ENCODE peak calls at places on chromosomes 1 and 21, in ten cellular contexts. One of them, this sample, is unnamed.

GRCh38 chr21:37060296-37060695 is 12.6 kb downstream of the PIGP start:
- DNase-seq in H9: peak
- DNase-seq in SJCRH30: peak
- DNase-seq in NCI-H2081: peak
- DNase-seq in germinal center: no peak
- DNase-seq in GM20000: no peak
- DNase-seq in stimulated activated CD4-positive, alpha-beta T cell treated with anti-CD3 and anti-CD28 coated beads, Interleukin-15, amount 100 ng/mL, for 48 hours: no peak
- DNase-seq in posterior vena cava: peak
- DNase-seq in GM12891: no peak
- DNase-seq in naive thymus-derived CD8-positive, alpha-beta T cell: no peak
- DNase-seq in this sample: peak

GRCh38 chr1:236768601-236769000 is 26.5 kb upstream of the MTR start:
- DNase-seq in H9: no peak
- DNase-seq in SJCRH30: no peak
- DNase-seq in NCI-H2081: no peak
- DNase-seq in germinal center: no peak
- DNase-seq in GM20000: no peak
- DNase-seq in stimulated activated CD4-positive, alpha-beta T cell treated with anti-CD3 and anti-CD28 coated beads, Interleukin-15, amount 100 ng/mL, for 48 hours: no peak
- DNase-seq in posterior vena cava: no peak
- DNase-seq in GM12891: no peak
- DNase-seq in naive thymus-derived CD8-positive, alpha-beta T cell: no peak
- DNase-seq in this sample: no peak

GRCh38 chr1:10451286-10451685 is 1.5 kb downstream of the CORT start:
- DNase-seq in H9: no peak
- DNase-seq in SJCRH30: no peak
- DNase-seq in NCI-H2081: no peak
- DNase-seq in germinal center: no peak
- DNase-seq in GM20000: no peak
- DNase-seq in stimulated activated CD4-positive, alpha-beta T cell treated with anti-CD3 and anti-CD28 coated beads, Interleukin-15, amount 100 ng/mL, for 48 hours: no peak
- DNase-seq in posterior vena cava: no peak
- DNase-seq in GM12891: no peak
- DNase-seq in naive thymus-derived CD8-positive, alpha-beta T cell: no peak
- DNase-seq in this sample: no peak

GRCh38 chr1:218499911-218500310 is 154.8 kb downstream of the TGFB2 start:
- DNase-seq in H9: peak
- DNase-seq in SJCRH30: no peak
- DNase-seq in NCI-H2081: no peak
- DNase-seq in germinal center: no peak
- DNase-seq in GM20000: no peak
- DNase-seq in stimulated activated CD4-positive, alpha-beta T cell treated with anti-CD3 and anti-CD28 coated beads, Interleukin-15, amount 100 ng/mL, for 48 hours: no peak
- DNase-seq in posterior vena cava: no peak
- DNase-seq in GM12891: no peak
- DNase-seq in naive thymus-derived CD8-positive, alpha-beta T cell: no peak
- DNase-seq in this sample: no peak

GRCh38 chr1:205680073-205680851 is at the start of gene SLC45A3:
- DNase-seq in H9: peak
- DNase-seq in SJCRH30: peak
- DNase-seq in NCI-H2081: peak
- DNase-seq in germinal center: peak
- DNase-seq in GM20000: peak
- DNase-seq in stimulated activated CD4-positive, alpha-beta T cell treated with anti-CD3 and anti-CD28 coated beads, Interleukin-15, amount 100 ng/mL, for 48 hours: no peak
- DNase-seq in posterior vena cava: no peak
- DNase-seq in GM12891: peak
- DNase-seq in naive thymus-derived CD8-positive, alpha-beta T cell: peak
- DNase-seq in this sample: no peak

GRCh38 chr1:35340519-35340918 is 72.0 kb downstream of the ZMYM4 start:
- DNase-seq in H9: no peak
- DNase-seq in SJCRH30: no peak
- DNase-seq in NCI-H2081: no peak
- DNase-seq in germinal center: no peak
- DNase-seq in GM20000: no peak
- DNase-seq in stimulated activated CD4-positive, alpha-beta T cell treated with anti-CD3 and anti-CD28 coated beads, Interleukin-15, amount 100 ng/mL, for 48 hours: no peak
- DNase-seq in posterior vena cava: no peak
- DNase-seq in GM12891: no peak
- DNase-seq in naive thymus-derived CD8-positive, alpha-beta T cell: no peak
- DNase-seq in this sample: no peak

GRCh38 chr1:41638086-41639024 is 153.9 kb upstream of the EDN2 start:
- DNase-seq in H9: no peak
- DNase-seq in SJCRH30: no peak
- DNase-seq in NCI-H2081: no peak
- DNase-seq in germinal center: no peak
- DNase-seq in GM20000: no peak
- DNase-seq in stimulated activated CD4-positive, alpha-beta T cell treated with anti-CD3 and anti-CD28 coated beads, Interleukin-15, amount 100 ng/mL, for 48 hours: no peak
- DNase-seq in posterior vena cava: no peak
- DNase-seq in GM12891: no peak
- DNase-seq in naive thymus-derived CD8-positive, alpha-beta T cell: no peak
- DNase-seq in this sample: no peak

GRCh38 chr1:70042090-70042716 is 163.2 kb downstream of the LRRC40 start:
- DNase-seq in H9: no peak
- DNase-seq in SJCRH30: no peak
- DNase-seq in NCI-H2081: no peak
- DNase-seq in germinal center: no peak
- DNase-seq in GM20000: no peak
- DNase-seq in stimulated activated CD4-positive, alpha-beta T cell treated with anti-CD3 and anti-CD28 coated beads, Interleukin-15, amount 100 ng/mL, for 48 hours: no peak
- DNase-seq in posterior vena cava: no peak
- DNase-seq in GM12891: no peak
- DNase-seq in naive thymus-derived CD8-positive, alpha-beta T cell: no peak
- DNase-seq in this sample: no peak

GRCh38 chr1:231200417-231201031 is 38.7 kb downstream of the TRIM67 start:
- DNase-seq in H9: no peak
- DNase-seq in SJCRH30: no peak
- DNase-seq in NCI-H2081: no peak
- DNase-seq in germinal center: no peak
- DNase-seq in GM20000: no peak
- DNase-seq in stimulated activated CD4-positive, alpha-beta T cell treated with anti-CD3 and anti-CD28 coated beads, Interleukin-15, amount 100 ng/mL, for 48 hours: no peak
- DNase-seq in posterior vena cava: peak
- DNase-seq in GM12891: no peak
- DNase-seq in naive thymus-derived CD8-positive, alpha-beta T cell: no peak
- DNase-seq in this sample: no peak

GRCh38 chr1:111415461-111415860 is 12.1 kb downstream of the OVGP1 start:
- DNase-seq in H9: no peak
- DNase-seq in SJCRH30: no peak
- DNase-seq in NCI-H2081: no peak
- DNase-seq in germinal center: no peak
- DNase-seq in GM20000: no peak
- DNase-seq in stimulated activated CD4-positive, alpha-beta T cell treated with anti-CD3 and anti-CD28 coated beads, Interleukin-15, amount 100 ng/mL, for 48 hours: no peak
- DNase-seq in posterior vena cava: no peak
- DNase-seq in GM12891: no peak
- DNase-seq in naive thymus-derived CD8-positive, alpha-beta T cell: no peak
- DNase-seq in this sample: no peak

GRCh38 chr1:203858055-203858454 is 3.3 kb upstream of the SNRPE start:
- DNase-seq in H9: no peak
- DNase-seq in SJCRH30: no peak
- DNase-seq in NCI-H2081: no peak
- DNase-seq in germinal center: no peak
- DNase-seq in GM20000: no peak
- DNase-seq in stimulated activated CD4-positive, alpha-beta T cell treated with anti-CD3 and anti-CD28 coated beads, Interleukin-15, amount 100 ng/mL, for 48 hours: no peak
- DNase-seq in posterior vena cava: no peak
- DNase-seq in GM12891: no peak
- DNase-seq in naive thymus-derived CD8-positive, alpha-beta T cell: no peak
- DNase-seq in this sample: no peak

GRCh38 chr1:96901783-96902363 is 180.3 kb downstream of the PTBP2 start:
- DNase-seq in H9: peak
- DNase-seq in SJCRH30: no peak
- DNase-seq in NCI-H2081: no peak
- DNase-seq in germinal center: no peak
- DNase-seq in GM20000: no peak
- DNase-seq in stimulated activated CD4-positive, alpha-beta T cell treated with anti-CD3 and anti-CD28 coated beads, Interleukin-15, amount 100 ng/mL, for 48 hours: no peak
- DNase-seq in posterior vena cava: no peak
- DNase-seq in GM12891: no peak
- DNase-seq in naive thymus-derived CD8-positive, alpha-beta T cell: no peak
- DNase-seq in this sample: no peak

GRCh38 chr21:45011426-45011825 is 63.0 kb upstream of the ADARB1 start:
- DNase-seq in H9: no peak
- DNase-seq in SJCRH30: no peak
- DNase-seq in NCI-H2081: no peak
- DNase-seq in germinal center: no peak
- DNase-seq in GM20000: no peak
- DNase-seq in stimulated activated CD4-positive, alpha-beta T cell treated with anti-CD3 and anti-CD28 coated beads, Interleukin-15, amount 100 ng/mL, for 48 hours: no peak
- DNase-seq in posterior vena cava: peak
- DNase-seq in GM12891: no peak
- DNase-seq in naive thymus-derived CD8-positive, alpha-beta T cell: no peak
- DNase-seq in this sample: no peak

This sample was measured in NCI-H1417 treated with DMSO at 0.1 percent for 48 hours.